ENCODE peak calls at places on chromosome 19, in four cellular contexts. P is tibial artery, E is nephron progenitor cell, R is GM12878. Y is an unnamed sample.

GRCh38 chr19:29550896-29551295 is 25.1 kb downstream of the VSTM2B start:
- DNase-seq in P (no peak), E (no peak), R (no peak), Y (no peak)

GRCh38 chr19:47507031-47507430 is 7.8 kb downstream of the NAPA start:
- DNase-seq in P (no peak), E (no peak), R (no peak), Y (no peak)

GRCh38 chr19:47430041-47430802 is 10.9 kb upstream of the MEIS3 start:
- DNase-seq in R (no peak), E (peak), P (no peak), Y (peak)

GRCh38 chr19:58274771-58275199 is 4.0 kb upstream of the ZNF8 start:
- DNase-seq in E (no peak), P (no peak), R (no peak), Y (no peak)

GRCh38 chr19:50508850-50509190 is 2.2 kb downstream of the JOSD2 start:
- DNase-seq in P (no peak), R (no peak), E (no peak), Y (no peak)

GRCh38 chr19:37655689-37656491 is 625 bp upstream of the ZFP30 start:
- DNase-seq in R (peak), E (peak), P (peak), Y (peak)

GRCh38 chr19:55255618-55256423 is 3.0 kb downstream of the PPP6R1 start:
- DNase-seq in P (no peak), R (peak), E (peak), Y (no peak)

GRCh38 chr19:45340232-45340898 is at the start of gene KLC3:
- DNase-seq in R (no peak), P (no peak), E (peak), Y (no peak)

GRCh38 chr19:10523135-10523636 is 5.9 kb upstream of the S1PR5 start:
- DNase-seq in P (no peak), E (no peak), R (no peak), Y (no peak)

GRCh38 chr19:17097593-17098126 is 22.1 kb downstream of the MYO9B start:
- DNase-seq in E (no peak), R (no peak), P (no peak), Y (no peak)

GRCh38 chr19:29263305-29264080 is 50.5 kb upstream of the UQCRFS1 start:
- DNase-seq in R (no peak), E (peak), P (peak), Y (peak)

GRCh38 chr19:50481351-50482149 is 4.9 kb upstream of the GARIN5A start:
- DNase-seq in R (no peak), E (no peak), P (no peak), Y (peak)

GRCh38 chr19:32035611-32036010 is 309.8 kb upstream of the ZNF507 start:
- DNase-seq in E (no peak), R (no peak), P (no peak), Y (no peak)

GRCh38 chr19:50832666-50833065 is 708 bp downstream of the KLK15 start:
- DNase-seq in E (no peak), P (no peak), R (no peak), Y (no peak)

GRCh38 chr19:36079389-36079788 is 24.7 kb downstream of the WDR62 start:
- DNase-seq in P (no peak), R (no peak), E (no peak), Y (no peak)

GRCh38 chr19:6387372-6387771 is 5.6 kb downstream of the GTF2F1 start:
- DNase-seq in R (no peak), P (no peak), E (no peak), Y (no peak)
- TF ChIP-seq CTCF in R (no peak), P (no peak), E (no peak), Y (no peak)

DNA sequence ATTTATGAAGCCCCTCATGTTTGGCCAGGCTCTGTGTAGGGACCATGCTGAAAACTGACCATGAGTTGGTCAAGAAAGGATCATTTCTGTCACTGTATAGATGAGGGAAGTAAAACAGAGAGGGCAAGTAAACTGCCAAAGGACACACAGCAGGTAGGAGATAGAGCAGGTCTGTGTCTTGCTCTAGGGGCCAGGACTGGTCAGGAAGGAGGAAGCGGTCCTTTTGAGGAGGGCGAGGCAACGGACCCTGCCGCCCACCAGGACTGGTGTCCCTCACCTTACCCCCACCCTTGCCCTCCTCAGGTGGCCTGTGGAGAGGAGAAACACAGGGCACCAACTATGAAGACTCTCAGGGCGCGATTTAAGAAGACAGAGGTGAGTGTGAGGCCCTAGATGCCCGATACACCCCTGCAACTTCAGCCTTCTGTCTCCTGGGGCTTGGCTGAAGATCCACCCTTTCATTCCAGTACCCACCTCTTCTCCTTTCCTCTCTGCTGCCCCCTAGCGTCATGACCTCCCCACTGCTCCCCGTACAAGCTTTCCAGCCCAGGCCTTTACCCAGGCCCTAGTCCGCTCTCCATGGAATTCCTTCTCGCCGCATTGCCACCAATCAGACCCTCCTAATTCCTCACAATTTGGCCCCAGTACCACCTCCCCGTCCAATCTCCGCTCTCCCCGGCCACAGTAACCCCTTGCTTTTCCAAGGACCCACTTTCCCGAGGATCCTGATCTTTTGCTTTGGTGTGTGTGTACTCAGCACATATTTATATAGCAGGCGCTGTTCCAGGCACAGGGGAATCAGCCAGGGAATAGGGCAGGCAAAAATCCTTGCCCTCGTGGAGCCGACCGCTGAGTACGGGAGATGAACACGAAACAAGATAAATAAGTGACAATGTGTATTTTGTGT is 3.9 kb downstream of the ANKRD24 start:
- DNase-seq in E (peak), P (peak), R (no peak), Y (peak)
- TF ChIP-seq CTCF in E (peak), P (peak), R (peak), Y (peak)

GRCh38 chr19:1382250-1382649 is 1.5 kb upstream of the NDUFS7 start:
- DNase-seq in P (no peak), E (no peak), R (no peak), Y (no peak)

GRCh38 chr19:1383014-1383310 is 745 bp upstream of the NDUFS7 start:
- DNase-seq in R (no peak), P (no peak), E (no peak), Y (no peak)

GRCh38 chr19:1384085-1384462 is 367 bp downstream of the NDUFS7 start:
- DNase-seq in P (no peak), E (no peak), R (no peak), Y (no peak)

GRCh38 chr19:1384478-1385110 is 887 bp downstream of the NDUFS7 start:
- DNase-seq in E (no peak), P (no peak), R (no peak), Y (no peak)

GRCh38 chr19:1383311-1384084 is at the start of gene NDUFS7:
- DNase-seq in E (peak), R (peak), P (peak), Y (peak)
- TF ChIP-seq CTCF in E (no peak), R (no peak), P (peak), Y (no peak)

GRCh38 chr19:3098141-3098514 is 4.0 kb downstream of the GNA11 start:
- DNase-seq in E (no peak), P (no peak), R (no peak), Y (no peak)
- TF ChIP-seq CTCF in E (no peak), P (no peak), R (no peak), Y (no peak)

GRCh38 chr19:7926021-7926726 is at the start of gene CTXN1:
- DNase-seq in P (peak), E (peak), R (no peak), Y (peak)

GRCh38 chr19:7926727-7927604 is 1.0 kb upstream of the CTXN1 start:
- DNase-seq in P (no peak), E (no peak), R (no peak), Y (no peak)

GRCh38 chr19:7924241-7924640 is 1.7 kb downstream of the CTXN1 start:
- DNase-seq in R (no peak), P (no peak), E (no peak), Y (no peak)

GRCh38 chr19:7924651-7925170 is 1.2 kb downstream of the CTXN1 start:
- DNase-seq in P (no peak), E (no peak), R (no peak), Y (no peak)

DNA sequence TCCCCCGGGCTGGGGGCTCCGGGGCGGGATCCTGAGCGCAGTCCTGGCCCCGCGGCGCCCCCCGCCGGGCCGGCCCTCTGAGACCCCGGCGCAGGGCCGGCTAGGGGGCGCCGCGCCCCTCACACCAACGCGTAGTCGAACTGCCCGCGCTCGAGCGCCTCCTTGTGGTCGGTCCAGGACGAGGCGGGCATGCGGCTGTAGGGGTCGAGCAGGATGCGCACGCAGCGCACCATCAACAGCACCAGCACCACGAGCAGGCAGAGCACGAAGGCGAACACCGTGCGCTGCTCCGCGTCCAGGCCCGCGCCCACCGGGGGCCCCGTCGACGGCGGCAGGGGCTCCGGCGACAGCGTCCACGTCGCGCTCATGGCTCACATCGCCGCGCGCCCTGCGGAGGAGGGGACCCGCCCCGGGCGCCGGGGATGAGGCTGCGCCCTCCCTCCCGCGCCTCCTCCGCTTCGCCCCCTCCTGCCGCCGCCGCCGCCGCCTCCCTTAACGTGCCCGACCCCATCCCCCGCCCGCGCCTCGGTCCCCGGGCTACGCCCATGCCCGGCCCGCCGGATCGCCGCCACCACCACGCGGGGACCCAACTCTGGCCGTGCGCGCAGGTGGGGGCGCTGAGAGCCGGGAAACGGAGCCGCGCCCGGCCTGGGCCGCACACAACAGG is 631 bp downstream of the CTXN1 start:
- DNase-seq in P (peak), E (peak), R (no peak), Y (peak)
- TF ChIP-seq CTCF in P (peak), E (peak), R (peak), Y (peak)

DNA sequence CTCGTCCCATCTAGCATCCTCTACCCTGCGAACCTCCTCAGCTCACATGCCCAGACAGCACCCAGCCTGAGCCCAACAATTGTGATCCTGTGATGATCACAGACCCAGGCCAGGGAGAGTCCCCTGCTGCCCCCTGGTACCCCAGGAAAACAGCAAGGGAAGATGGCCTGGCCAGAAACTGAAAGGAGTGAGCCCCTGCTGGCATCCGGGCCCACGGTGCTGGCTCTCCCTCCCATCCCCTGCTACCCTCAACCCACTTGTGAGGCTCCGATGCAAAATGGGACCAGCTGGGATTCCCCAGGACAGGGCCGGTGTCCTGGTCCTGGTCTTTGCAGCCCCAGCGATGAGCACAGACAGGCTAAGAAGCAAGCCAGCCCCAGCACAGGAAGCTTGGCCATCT is 14.1 kb downstream of the RANBP3 start:
- DNase-seq in R (no peak), P (no peak), E (no peak), Y (no peak)
- TF ChIP-seq CTCF in R (no peak), P (no peak), E (no peak), Y (no peak)

GRCh38 chr19:52172347-52172746 is 926 bp upstream of the ZNF836 start:
- DNase-seq in P (no peak), E (no peak), R (no peak), Y (no peak)
- TF ChIP-seq CTCF in P (no peak), E (no peak), R (no peak), Y (no peak)

GRCh38 chr19:18274776-18275356 is 614 bp upstream of the IQCN start:
- DNase-seq in E (no peak), R (no peak), P (peak), Y (no peak)
- TF ChIP-seq CTCF in E (no peak), R (no peak), P (no peak), Y (no peak)

Y was measured in glutamatergic neuron.